ENCODE peak calls at places on chromosomes 6 and 20, in ten cellular contexts. N, H, M, U, Y, Q, J, G, X and I are unnamed samples.

GRCh38 chr6:188821-189655 is 103.2 kb upstream of the DUSP22 start:
- DNase-seq in N (peak), H (peak), M (peak), U (peak), Y (peak), Q (peak), J (peak), G (peak), X (peak), I (peak)

GRCh38 chr20:14064333-14064732 is 69.0 kb downstream of the MACROD2 start:
- DNase-seq in N (no peak), H (no peak), M (no peak), U (peak), Y (no peak), Q (no peak), J (no peak), G (no peak), X (no peak), I (no peak)

GRCh38 chr20:56373942-56374341 is 15.2 kb downstream of the FAM210B start:
- DNase-seq in N (no peak), H (no peak), M (no peak), U (peak), Y (no peak), Q (no peak), J (no peak), G (peak), X (no peak), I (no peak)

GRCh38 chr6:36926711-36927110 is 27.8 kb upstream of the PI16 start:
- DNase-seq in N (no peak), H (no peak), M (no peak), U (no peak), Y (no peak), Q (no peak), J (no peak), G (no peak), X (no peak), I (no peak)

GRCh38 chr6:135257641-135258405 is 76.7 kb downstream of the MYB start:
- DNase-seq in N (no peak), H (no peak), M (no peak), U (no peak), Y (no peak), Q (no peak), J (no peak), G (no peak), X (no peak), I (no peak)

GRCh38 chr20:47727909-47728361 is 57.3 kb downstream of the SULF2 start:
- DNase-seq in N (no peak), H (no peak), M (no peak), U (no peak), Y (no peak), Q (no peak), J (peak), G (no peak), X (no peak), I (no peak)

GRCh38 chr6:112007805-112008204 is 46.1 kb upstream of the CCN6 start:
- DNase-seq in N (no peak), H (no peak), M (no peak), U (peak), Y (no peak), Q (no peak), J (no peak), G (peak), X (no peak), I (no peak)

GRCh38 chr6:167153523-167153959 is 4.2 kb downstream of the GPR31 start:
- DNase-seq in N (no peak), H (no peak), M (no peak), U (peak), Y (no peak), Q (peak), J (no peak), G (peak), X (no peak), I (no peak)

GRCh38 chr20:17520583-17520982 is 10.6 kb downstream of the BFSP1 start:
- DNase-seq in N (no peak), H (no peak), M (no peak), U (no peak), Y (no peak), Q (no peak), J (no peak), G (peak), X (no peak), I (no peak)

GRCh38 chr6:109660526-109660925 is 30.5 kb downstream of the AK9 start:
- DNase-seq in N (no peak), H (no peak), M (no peak), U (peak), Y (no peak), Q (no peak), J (no peak), G (no peak), X (no peak), I (no peak)

GRCh38 chr6:83193747-83194582 is 808 bp downstream of the RWDD2A start:
- DNase-seq in N (peak), H (peak), M (peak), U (peak), Y (no peak), Q (no peak), J (no peak), G (peak), X (peak), I (peak)

GRCh38 chr6:73732845-73733675 is 37.1 kb downstream of the CD109 start:
- DNase-seq in N (peak), H (peak), M (peak), U (peak), Y (peak), Q (peak), J (peak), G (peak), X (peak), I (peak)